ENCODE peak calls at places on chromosome 20, in nine cellular contexts. One of them, this sample, is unnamed.

GRCh38 chr20:61761453-61762207 is 304.1 kb downstream of the TAF4 start:
- DNase-seq in cardiac muscle cell: no peak
- DNase-seq in AG10803: no peak
- DNase-seq in GM13977: no peak
- DNase-seq in endodermal cell: peak; percentile 36
- DNase-seq in H9: no peak
- DNase-seq in left lung: peak; percentile 59
- DNase-seq in endothelial cell: no peak
- DNase-seq in breast epithelium: peak; percentile 36
- DNase-seq in this sample: no peak

GRCh38 chr20:23666189-23666588 is 22.6 kb downstream of the CST4 start:
- DNase-seq in cardiac muscle cell: no peak
- DNase-seq in breast epithelium: no peak
- DNase-seq in left lung: no peak
- DNase-seq in endothelial cell: no peak
- DNase-seq in AG10803: no peak
- DNase-seq in endodermal cell: peak; percentile 64
- DNase-seq in GM13977: no peak
- DNase-seq in H9: no peak
- DNase-seq in this sample: no peak

GRCh38 chr20:60867589-60867988 is 384.5 kb upstream of the CDH4 start:
- DNase-seq in cardiac muscle cell: no peak
- DNase-seq in GM13977: no peak
- DNase-seq in left lung: no peak
- DNase-seq in endodermal cell: no peak
- DNase-seq in AG10803: no peak
- DNase-seq in endothelial cell: no peak
- DNase-seq in breast epithelium: no peak
- DNase-seq in H9: no peak
- DNase-seq in this sample: no peak

GRCh38 chr20:11686900-11687543 is 230.7 kb upstream of the BTBD3 start:
- DNase-seq in H9: peak; percentile 47
- DNase-seq in left lung: peak; percentile 73
- DNase-seq in GM13977: no peak
- DNase-seq in breast epithelium: no peak
- DNase-seq in cardiac muscle cell: peak; percentile 36
- DNase-seq in AG10803: peak; percentile 4
- DNase-seq in endodermal cell: peak; percentile 69
- DNase-seq in endothelial cell: peak; percentile 26
- DNase-seq in this sample: peak; percentile 55

GRCh38 chr20:37845261-37845681 is 57.7 kb upstream of the VSTM2L start:
- DNase-seq in AG10803: no peak
- DNase-seq in GM13977: no peak
- DNase-seq in H9: no peak
- DNase-seq in left lung: no peak
- DNase-seq in cardiac muscle cell: peak; percentile 86
- DNase-seq in endodermal cell: peak; percentile 79
- DNase-seq in breast epithelium: peak; percentile 65
- DNase-seq in endothelial cell: no peak
- DNase-seq in this sample: no peak

GRCh38 chr20:52048365-52048764 is 143.2 kb downstream of the ZFP64 start:
- DNase-seq in breast epithelium: no peak
- DNase-seq in endodermal cell: peak; percentile 85
- DNase-seq in cardiac muscle cell: no peak
- DNase-seq in GM13977: no peak
- DNase-seq in left lung: no peak
- DNase-seq in AG10803: no peak
- DNase-seq in H9: peak; percentile 53
- DNase-seq in endothelial cell: no peak
- DNase-seq in this sample: no peak

GRCh38 chr20:38840053-38840893 is 34.8 kb downstream of the PPP1R16B start:
- DNase-seq in endodermal cell: no peak
- DNase-seq in GM13977: no peak
- DNase-seq in left lung: no peak
- DNase-seq in H9: no peak
- DNase-seq in cardiac muscle cell: no peak
- DNase-seq in AG10803: peak; percentile 3
- DNase-seq in endothelial cell: no peak
- DNase-seq in breast epithelium: no peak
- DNase-seq in this sample: no peak

GRCh38 chr20:14992961-14993360 is 655.5 kb upstream of the FLRT3 start:
- DNase-seq in endodermal cell: no peak
- DNase-seq in breast epithelium: no peak
- DNase-seq in cardiac muscle cell: no peak
- DNase-seq in endothelial cell: no peak
- DNase-seq in left lung: no peak
- DNase-seq in GM13977: no peak
- DNase-seq in AG10803: peak; percentile 71
- DNase-seq in H9: no peak
- DNase-seq in this sample: no peak

GRCh38 chr20:43798591-43799149 is 71.9 kb upstream of the GTSF1L start:
- DNase-seq in breast epithelium: no peak
- DNase-seq in left lung: no peak
- DNase-seq in AG10803: no peak
- DNase-seq in H9: no peak
- DNase-seq in endothelial cell: no peak
- DNase-seq in GM13977: no peak
- DNase-seq in endodermal cell: no peak
- DNase-seq in cardiac muscle cell: no peak
- DNase-seq in this sample: no peak

GRCh38 chr20:41407617-41408016 is 41.0 kb upstream of the EMILIN3 start:
- DNase-seq in H9: no peak
- DNase-seq in cardiac muscle cell: no peak
- DNase-seq in GM13977: no peak
- DNase-seq in endothelial cell: no peak
- DNase-seq in AG10803: no peak
- DNase-seq in breast epithelium: no peak
- DNase-seq in endodermal cell: no peak
- DNase-seq in left lung: no peak
- DNase-seq in this sample: no peak

GRCh38 chr20:46130534-46130933 is 12.4 kb downstream of the CD40 start:
- DNase-seq in breast epithelium: peak; percentile 27
- DNase-seq in AG10803: no peak
- DNase-seq in endothelial cell: no peak
- DNase-seq in H9: no peak
- DNase-seq in GM13977: no peak
- DNase-seq in cardiac muscle cell: no peak
- DNase-seq in endodermal cell: no peak
- DNase-seq in left lung: no peak
- DNase-seq in this sample: no peak

GRCh38 chr20:57629976-57630525 is 9.8 kb upstream of the ZBP1 start:
- DNase-seq in cardiac muscle cell: no peak
- DNase-seq in H9: no peak
- DNase-seq in endodermal cell: no peak
- DNase-seq in AG10803: no peak
- DNase-seq in left lung: no peak
- DNase-seq in breast epithelium: no peak
- DNase-seq in endothelial cell: no peak
- DNase-seq in GM13977: no peak
- DNase-seq in this sample: no peak

GRCh38 chr20:22924036-22924737 is 110.9 kb upstream of the SSTR4 start:
- DNase-seq in endothelial cell: no peak
- DNase-seq in GM13977: no peak
- DNase-seq in H9: no peak
- DNase-seq in endodermal cell: no peak
- DNase-seq in left lung: no peak
- DNase-seq in AG10803: no peak
- DNase-seq in breast epithelium: no peak
- DNase-seq in cardiac muscle cell: no peak
- DNase-seq in this sample: no peak

GRCh38 chr20:59647271-59647670 is 42.9 kb downstream of the PHACTR3 start:
- DNase-seq in GM13977: no peak
- DNase-seq in left lung: no peak
- DNase-seq in endodermal cell: no peak
- DNase-seq in endothelial cell: no peak
- DNase-seq in AG10803: no peak
- DNase-seq in cardiac muscle cell: no peak
- DNase-seq in H9: no peak
- DNase-seq in breast epithelium: no peak
- DNase-seq in this sample: no peak

GRCh38 chr20:6397115-6397514 is 274.3 kb upstream of the FERMT1 start:
- DNase-seq in breast epithelium: no peak
- DNase-seq in left lung: no peak
- DNase-seq in GM13977: no peak
- DNase-seq in cardiac muscle cell: no peak
- DNase-seq in H9: no peak
- DNase-seq in endothelial cell: no peak
- DNase-seq in endodermal cell: no peak
- DNase-seq in AG10803: no peak
- DNase-seq in this sample: no peak

GRCh38 chr20:25696384-25697131 is at the start of gene ZNF337:
- DNase-seq in breast epithelium: peak; percentile 90
- DNase-seq in AG10803: peak; percentile 92
- DNase-seq in GM13977: peak; percentile 96
- DNase-seq in H9: peak; percentile 94
- DNase-seq in endodermal cell: peak; percentile 97
- DNase-seq in cardiac muscle cell: peak; percentile 98
- DNase-seq in endothelial cell: peak; percentile 95
- DNase-seq in left lung: peak; percentile 97
- DNase-seq in this sample: peak; percentile 79
- TF ChIP-seq CTCF in breast epithelium: no peak
- TF ChIP-seq CTCF in AG10803: peak; percentile 10
- TF ChIP-seq CTCF in GM13977: peak; percentile 31
- TF ChIP-seq CTCF in H9: peak; percentile 41
- TF ChIP-seq CTCF in endodermal cell: peak; percentile 48
- TF ChIP-seq CTCF in cardiac muscle cell: peak; percentile 21
- TF ChIP-seq CTCF in endothelial cell: no peak
- TF ChIP-seq CTCF in left lung: no peak
- TF ChIP-seq CTCF in this sample: no peak

DNA sequence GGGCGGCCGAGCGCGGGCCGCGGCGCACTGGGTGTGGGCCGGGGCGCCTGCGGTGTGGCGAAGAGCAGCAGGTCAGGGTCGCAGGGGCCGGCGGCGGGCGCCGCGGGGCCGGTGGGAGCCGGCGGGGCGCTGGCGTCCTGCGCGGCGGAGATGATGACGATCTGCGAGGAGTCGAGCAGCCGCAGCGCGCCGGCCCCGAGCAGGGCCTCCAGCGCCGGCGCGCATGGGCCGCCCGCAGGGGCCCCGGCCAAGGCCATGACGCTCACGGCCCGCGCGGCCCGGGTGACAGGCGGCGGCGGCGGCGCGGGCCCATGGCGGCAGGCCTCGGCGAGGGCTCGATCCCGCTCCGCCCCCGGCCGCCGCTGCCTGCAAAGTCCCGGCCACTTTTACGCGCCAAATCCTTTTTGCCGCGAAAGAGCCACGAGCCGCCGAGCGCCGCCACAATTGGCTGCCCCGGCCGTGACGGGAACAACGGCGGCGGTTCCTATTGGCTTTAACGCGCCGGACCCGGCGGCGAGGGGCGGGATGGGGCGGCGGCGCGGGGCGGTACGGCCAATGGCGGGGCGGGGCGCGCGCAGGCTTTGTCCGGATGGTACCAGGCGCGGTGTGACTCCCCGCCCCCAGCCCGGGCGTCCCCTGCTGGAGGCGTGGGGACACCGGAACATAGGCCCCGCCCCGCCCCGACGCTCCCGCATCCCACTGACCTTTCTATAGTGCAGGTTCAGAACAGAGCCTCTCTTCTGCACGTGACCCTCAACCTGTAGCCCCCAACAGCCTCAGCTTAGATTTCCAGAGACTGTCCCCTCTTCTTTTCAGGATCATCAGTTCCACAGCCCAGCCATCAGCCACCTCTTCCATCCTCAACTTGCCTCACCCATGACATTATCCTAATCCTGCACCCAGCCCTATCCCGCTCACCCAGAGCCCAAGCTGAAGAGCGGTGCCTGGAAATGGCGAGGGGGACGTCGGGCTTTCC is at the start of gene E2F1:
- DNase-seq in endodermal cell: peak; percentile 99
- DNase-seq in left lung: peak; percentile 99
- DNase-seq in endothelial cell: peak; percentile 98
- DNase-seq in GM13977: peak; percentile 99
- DNase-seq in AG10803: peak; percentile 88
- DNase-seq in H9: peak; percentile 97
- DNase-seq in breast epithelium: peak; percentile 95
- DNase-seq in cardiac muscle cell: peak; percentile 98
- DNase-seq in this sample: peak; percentile 100
- TF ChIP-seq CTCF in endodermal cell: peak; percentile 60
- TF ChIP-seq CTCF in left lung: peak; percentile 53
- TF ChIP-seq CTCF in endothelial cell: peak; percentile 34
- TF ChIP-seq CTCF in GM13977: peak; percentile 23
- TF ChIP-seq CTCF in AG10803: peak; percentile 20
- TF ChIP-seq CTCF in H9: peak; percentile 51
- TF ChIP-seq CTCF in breast epithelium: peak; percentile 22
- TF ChIP-seq CTCF in cardiac muscle cell: peak; percentile 33
- TF ChIP-seq CTCF in this sample: no peak

GRCh38 chr20:25499855-25500434 is 85.4 kb downstream of the NINL start:
- DNase-seq in endodermal cell: no peak
- DNase-seq in breast epithelium: no peak
- DNase-seq in GM13977: no peak
- DNase-seq in H9: no peak
- DNase-seq in left lung: no peak
- DNase-seq in endothelial cell: no peak
- DNase-seq in AG10803: no peak
- DNase-seq in cardiac muscle cell: no peak
- DNase-seq in this sample: no peak
- TF ChIP-seq CTCF in endodermal cell: no peak
- TF ChIP-seq CTCF in breast epithelium: no peak
- TF ChIP-seq CTCF in GM13977: no peak
- TF ChIP-seq CTCF in H9: peak; percentile 19
- TF ChIP-seq CTCF in left lung: no peak
- TF ChIP-seq CTCF in endothelial cell: no peak
- TF ChIP-seq CTCF in AG10803: no peak
- TF ChIP-seq CTCF in cardiac muscle cell: no peak
- TF ChIP-seq CTCF in this sample: no peak

GRCh38 chr20:36384022-36384619 is 78.0 kb downstream of the DLGAP4 start:
- DNase-seq in GM13977: peak; percentile 43
- DNase-seq in H9: peak; percentile 85
- DNase-seq in endodermal cell: peak; percentile 97
- DNase-seq in left lung: no peak
- DNase-seq in AG10803: peak; percentile 19
- DNase-seq in cardiac muscle cell: peak; percentile 83
- DNase-seq in breast epithelium: no peak
- DNase-seq in endothelial cell: peak; percentile 73
- DNase-seq in this sample: peak; percentile 60
- TF ChIP-seq CTCF in GM13977: peak; percentile 16
- TF ChIP-seq CTCF in H9: peak; percentile 57
- TF ChIP-seq CTCF in endodermal cell: peak; percentile 64
- TF ChIP-seq CTCF in left lung: no peak
- TF ChIP-seq CTCF in AG10803: no peak
- TF ChIP-seq CTCF in cardiac muscle cell: peak; percentile 33
- TF ChIP-seq CTCF in breast epithelium: no peak
- TF ChIP-seq CTCF in endothelial cell: no peak
- TF ChIP-seq CTCF in this sample: no peak

DNA sequence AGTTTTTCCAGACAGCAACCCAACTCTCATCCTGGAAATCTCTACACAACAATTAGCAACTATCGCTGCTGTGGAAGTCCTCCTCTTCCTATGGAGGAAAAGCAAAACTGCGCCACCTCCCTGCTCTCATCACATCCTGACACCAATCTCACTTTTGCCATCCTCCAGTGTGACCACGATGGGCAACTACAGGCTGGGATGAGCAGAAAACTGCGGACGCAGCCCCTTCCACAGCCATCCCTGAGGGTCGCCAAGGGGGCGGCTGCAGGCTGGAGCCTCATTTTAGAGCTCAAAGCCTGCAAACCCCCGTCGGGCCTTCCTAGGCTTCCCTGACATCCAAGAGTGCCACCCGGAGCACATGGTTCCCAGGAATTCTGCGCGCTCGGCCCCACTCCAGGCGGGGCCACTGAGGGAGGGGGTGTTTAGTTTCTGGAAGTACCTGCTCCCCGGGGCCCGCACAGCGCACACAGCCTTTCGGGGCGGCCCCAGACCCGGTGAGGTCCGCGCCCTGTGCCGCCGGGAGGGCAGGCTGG is 1.2 kb downstream of the TCFL5 start:
- DNase-seq in GM13977: no peak
- DNase-seq in left lung: peak; percentile 79
- DNase-seq in cardiac muscle cell: no peak
- DNase-seq in endodermal cell: peak; percentile 58
- DNase-seq in AG10803: peak; percentile 40
- DNase-seq in H9: no peak
- DNase-seq in breast epithelium: peak; percentile 50
- DNase-seq in endothelial cell: no peak
- DNase-seq in this sample: peak; percentile 35
- TF ChIP-seq CTCF in GM13977: no peak
- TF ChIP-seq CTCF in left lung: no peak
- TF ChIP-seq CTCF in cardiac muscle cell: peak; percentile 28
- TF ChIP-seq CTCF in endodermal cell: no peak
- TF ChIP-seq CTCF in AG10803: peak; percentile 33
- TF ChIP-seq CTCF in H9: no peak
- TF ChIP-seq CTCF in breast epithelium: no peak
- TF ChIP-seq CTCF in endothelial cell: no peak
- TF ChIP-seq CTCF in this sample: no peak